ENCODE peak calls at places on chromosomes 2 and 18, in four cellular contexts. S is AG10803, M is MM.1S, A is coronary artery. I is an unnamed sample.

GRCh38 chr2:73888388-73888787 is 4.4 kb upstream of the ACTG2 start:
- DNase-seq in S (no peak), M (no peak), A (no peak), I (no peak)

GRCh38 chr2:72138921-72139381 is 8.7 kb downstream of the CYP26B1 start:
- DNase-seq in S (peak), M (no peak), A (peak), I (no peak)

GRCh38 chr18:26574958-26575864 is 26.9 kb upstream of the KCTD1 start:
- DNase-seq in S (peak), M (peak), A (no peak), I (peak)

GRCh38 chr2:133718688-133719201 is 150.5 kb upstream of the NCKAP5 start:
- DNase-seq in S (peak), M (no peak), A (no peak), I (no peak)

GRCh38 chr2:80429251-80429650 is 124.7 kb upstream of the LRRTM1 start:
- DNase-seq in S (no peak), M (no peak), A (no peak), I (no peak)

GRCh38 chr2:112646791-112647720 is 1.3 kb downstream of the SLC20A1 start:
- DNase-seq in S (no peak), M (peak), A (no peak), I (no peak)

GRCh38 chr2:20448246-20449046 is 1.6 kb downstream of the RHOB start:
- DNase-seq in S (peak), M (no peak), A (peak), I (no peak)

GRCh38 chr2:233832869-233833812 is 21.2 kb downstream of the HJURP start:
- DNase-seq in S (no peak), M (no peak), A (peak), I (no peak)

GRCh38 chr2:213234641-213235040 is 49.6 kb upstream of the SPAG16 start:
- DNase-seq in S (peak), M (no peak), A (no peak), I (no peak)

DNA sequence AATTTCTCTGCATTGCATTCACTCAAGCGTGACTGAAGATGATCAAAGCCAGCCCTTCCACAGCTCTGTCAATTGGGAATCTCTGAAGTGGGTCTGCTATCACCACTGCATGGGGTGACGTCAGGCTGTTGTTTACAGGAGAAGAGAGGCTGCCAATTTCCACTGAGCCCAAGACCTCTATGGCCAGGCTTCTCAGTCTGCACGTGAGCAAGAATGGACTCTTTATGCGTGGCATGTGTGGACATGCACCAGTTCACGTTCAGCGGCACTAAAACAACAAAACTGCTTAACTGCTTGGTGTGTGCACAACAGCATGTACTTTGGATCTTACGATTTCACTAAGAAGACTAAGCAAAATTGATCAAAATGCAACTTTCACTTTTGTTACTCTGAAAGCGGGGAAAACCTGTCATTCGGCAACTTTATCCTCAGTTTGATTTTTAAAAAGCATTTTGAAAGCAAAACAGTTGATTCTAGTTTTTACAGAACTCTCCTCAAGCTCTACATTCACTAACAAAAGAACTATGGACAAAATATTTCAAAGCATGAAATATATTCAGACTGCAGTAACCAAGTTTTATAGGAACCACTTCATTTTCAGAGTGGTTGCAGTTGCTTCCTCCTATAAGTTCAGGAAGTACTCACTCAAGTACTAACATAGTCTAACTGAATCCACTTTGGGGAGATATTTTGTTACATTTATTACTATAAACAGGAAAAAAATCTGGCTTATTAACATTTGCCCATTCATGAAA is 77.0 kb upstream of the SERTAD2 start:
- DNase-seq in S (peak), M (peak), A (peak), I (peak)
- H3K4me3 ChIP-seq in S (peak), M (peak), A (peak), I (peak)

GRCh38 chr18:57352271-57352701 is at the start of gene ST8SIA3:
- DNase-seq in S (no peak), M (no peak), A (no peak), I (no peak)
- H3K4me3 ChIP-seq in S (no peak), M (no peak), A (no peak), I (no peak)

GRCh38 chr18:32049393-32050161 is 31.0 kb downstream of the RNF125 start:
- DNase-seq in S (no peak), M (no peak), A (no peak), I (peak)
- H3K4me3 ChIP-seq in S (no peak), M (no peak), A (no peak), I (no peak)

GRCh38 chr2:115161531-115162453 is 719.4 kb downstream of the DPP10 start:
- DNase-seq in S (no peak), M (no peak), A (no peak), I (no peak)
- H3K4me3 ChIP-seq in S (no peak), M (no peak), A (peak), I (no peak)

DNA sequence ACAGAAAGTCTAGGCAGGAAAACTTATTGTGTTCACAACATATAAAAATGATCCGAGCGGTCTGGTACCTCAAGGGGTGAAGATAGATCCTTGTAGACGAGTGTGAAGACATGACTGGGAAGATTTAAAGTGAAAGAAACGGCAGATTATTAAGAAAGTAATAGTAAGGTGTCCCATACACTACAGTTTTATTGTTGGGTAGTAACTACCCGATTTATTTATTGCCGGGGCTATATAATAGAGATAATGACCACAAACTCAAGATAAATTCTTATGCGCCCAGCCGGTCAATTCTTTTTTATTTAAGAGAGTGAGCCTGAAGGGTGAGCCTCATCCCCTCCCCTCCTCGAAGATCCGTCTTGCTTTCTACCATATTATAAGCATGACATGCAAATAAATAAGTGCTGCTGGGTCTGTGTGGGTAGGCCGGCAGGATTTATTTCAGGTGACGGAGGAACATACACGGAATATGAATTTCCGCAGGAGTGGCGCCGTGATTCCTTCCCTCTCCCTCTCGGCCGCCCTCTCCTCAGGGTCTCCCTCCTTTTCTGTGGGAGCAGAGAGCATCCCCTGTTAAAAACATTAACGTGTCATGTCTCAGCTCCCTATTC is 147.5 kb downstream of the MEIS1 start:
- DNase-seq in S (no peak), M (no peak), A (no peak), I (no peak)
- H3K4me3 ChIP-seq in S (peak), M (no peak), A (no peak), I (no peak)

GRCh38 chr2:226797289-226797988 is 2.2 kb downstream of the IRS1 start:
- DNase-seq in S (peak), M (no peak), A (no peak), I (peak)
- H3K4me3 ChIP-seq in S (peak), M (no peak), A (peak), I (no peak)

DNA sequence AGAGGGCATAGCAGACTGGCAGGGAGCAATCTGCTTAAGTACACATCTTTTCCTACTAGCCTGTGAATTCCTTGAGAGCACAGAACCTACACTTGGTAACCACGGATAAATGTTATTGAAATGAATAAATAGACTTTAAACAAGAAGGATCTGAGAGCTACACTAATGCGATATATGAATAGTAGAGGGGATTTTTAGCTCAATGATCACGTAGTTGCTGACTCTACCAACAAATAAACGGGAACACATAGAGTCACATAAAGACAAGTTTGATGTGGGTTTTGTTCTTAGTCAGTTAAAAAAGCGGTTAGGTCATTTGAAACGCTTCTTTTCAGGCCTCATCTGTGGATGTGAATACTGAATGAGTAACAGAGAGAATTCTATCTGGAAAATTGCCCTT is 290.3 kb upstream of the CCDC68 start:
- DNase-seq in S (no peak), M (no peak), A (no peak), I (peak)
- H3K4me3 ChIP-seq in S (no peak), M (no peak), A (no peak), I (no peak)

DNA sequence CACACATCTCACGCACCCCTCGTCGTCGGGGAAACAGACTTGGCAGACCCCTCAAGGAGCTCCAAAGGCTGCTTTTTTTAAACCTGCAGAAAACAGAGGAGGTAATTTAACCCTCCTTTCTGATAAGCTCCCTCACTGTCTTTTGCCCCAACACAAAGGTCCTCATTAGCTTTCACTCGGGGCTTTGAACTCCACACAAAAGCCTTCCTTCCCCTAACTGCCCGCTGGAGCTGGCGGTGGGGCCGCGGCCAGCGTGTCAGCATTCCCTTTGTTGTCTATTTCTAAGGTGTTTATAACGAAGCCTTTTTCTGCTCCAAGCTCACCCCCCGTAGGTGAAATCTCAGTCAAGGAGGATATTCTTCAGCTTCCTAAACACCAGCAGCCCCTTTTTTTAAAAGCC is 43.5 kb upstream of the ID2 start:
- DNase-seq in S (no peak), M (no peak), A (no peak), I (no peak)
- H3K4me3 ChIP-seq in S (no peak), M (no peak), A (no peak), I (no peak)

GRCh38 chr2:207619764-207620203 is 5.4 kb downstream of the METTL21A start:
- DNase-seq in S (no peak), M (no peak), A (no peak), I (peak)

GRCh38 chr2:207617011-207617671 is 8.1 kb downstream of the METTL21A start:
- DNase-seq in S (peak), M (no peak), A (no peak), I (no peak)

GRCh38 chr2:207625014-207625755 is at the start of gene METTL21A:
- DNase-seq in S (peak), M (peak), A (peak), I (peak)

GRCh38 chr2:207624170-207625013 is 802 bp downstream of the METTL21A start:
- DNase-seq in S (peak), M (peak), A (peak), I (peak)

GRCh38 chr2:207621640-207622039 is 3.6 kb downstream of the METTL21A start:
- DNase-seq in S (no peak), M (no peak), A (no peak), I (peak)
- H3K4me3 ChIP-seq in S (no peak), M (no peak), A (no peak), I (peak)

DNA sequence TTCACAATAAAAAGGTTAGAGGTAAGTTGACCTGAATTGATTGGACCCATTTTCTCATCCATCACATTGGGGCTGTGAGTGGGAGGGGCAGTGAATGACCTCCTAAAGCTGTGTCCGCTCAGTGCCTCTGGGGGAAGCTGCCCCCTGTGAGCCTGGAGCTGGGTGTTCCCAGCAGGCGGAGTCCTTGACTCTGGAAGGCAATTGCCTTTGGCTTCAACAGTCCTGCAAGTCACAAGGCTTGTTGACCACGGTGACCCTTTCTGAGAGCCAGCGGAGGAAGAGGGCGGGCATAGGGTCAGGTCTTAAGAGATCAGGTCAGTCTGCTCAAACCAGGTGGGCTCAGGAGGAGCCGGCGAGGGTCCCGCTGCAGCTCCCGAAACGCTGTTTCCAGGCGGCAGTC is 1.1 kb upstream of the CIDEA start:
- DNase-seq in S (no peak), M (no peak), A (no peak), I (no peak)
- H3K4me3 ChIP-seq in S (no peak), M (no peak), A (no peak), I (no peak)